ENCODE peak calls at places on chromosomes 1 and 21, in ten cellular contexts. E is HT1080; N is neural crest cell; T is NCI-H1092; W is progenitor cell of endocrine pancreas; O is amniotic epithelial cell; U is right cardiac atrium; H is foreskin melanocyte; R is T-helper 2 cell; B is CD8-positive, alpha-beta memory T cell. K is an unnamed sample.

GRCh38 chr1:184820218-184820720 is 65.6 kb upstream of the EDEM3 start:
- DNase-seq in E (no peak), N (no peak), T (no peak), W (no peak), O (no peak), U (no peak), H (no peak), R (no peak), B (no peak), K (no peak)

GRCh38 chr1:26378088-26378878 is 5.7 kb upstream of the ZNF683 start:
- DNase-seq in E (peak), N (no peak), T (no peak), W (no peak), O (peak), U (no peak), H (peak), R (peak), B (peak), K (no peak)

GRCh38 chr1:95561244-95561840 is 327.3 kb downstream of the RWDD3 start:
- DNase-seq in E (no peak), N (no peak), T (no peak), W (no peak), O (no peak), U (no peak), H (no peak), R (no peak), B (no peak), K (no peak)

GRCh38 chr1:110714419-110715107 is 39.8 kb upstream of the KCNA3 start:
- DNase-seq in E (no peak), N (no peak), T (no peak), W (no peak), O (no peak), U (no peak), H (no peak), R (no peak), B (no peak), K (no peak)

GRCh38 chr21:28069446-28069845 is 923.2 kb downstream of the LTN1 start:
- DNase-seq in E (no peak), N (no peak), T (no peak), W (no peak), O (peak), U (no peak), H (peak), R (no peak), B (no peak), K (no peak)

GRCh38 chr1:6180215-6180577 is at the start of gene CHD5:
- DNase-seq in E (no peak), N (no peak), T (peak), W (no peak), O (no peak), U (no peak), H (no peak), R (peak), B (peak), K (no peak)

GRCh38 chr1:246566808-246567154 is 525 bp downstream of the CNST start:
- DNase-seq in E (no peak), N (no peak), T (peak), W (no peak), O (no peak), U (peak), H (no peak), R (no peak), B (peak), K (peak)

GRCh38 chr1:78587213-78587612 is 33.0 kb upstream of the IFI44L start:
- DNase-seq in E (no peak), N (no peak), T (no peak), W (no peak), O (no peak), U (no peak), H (no peak), R (no peak), B (no peak), K (no peak)

GRCh38 chr1:151399890-151400235 is 490 bp downstream of the PSMB4 start:
- DNase-seq in E (no peak), N (no peak), T (no peak), W (no peak), O (peak), U (peak), H (no peak), R (no peak), B (no peak), K (no peak)

GRCh38 chr1:89989791-89990190 is 5.1 kb upstream of the ZNF326 start:
- DNase-seq in E (no peak), N (no peak), T (no peak), W (no peak), O (no peak), U (no peak), H (no peak), R (no peak), B (no peak), K (no peak)

GRCh38 chr1:192986110-192986747 is 72.9 kb downstream of the UCHL5 start:
- DNase-seq in E (no peak), N (no peak), T (no peak), W (no peak), O (peak), U (no peak), H (no peak), R (no peak), B (no peak), K (no peak)

GRCh38 chr1:18283601-18284385 is 176.2 kb downstream of the IGSF21 start:
- DNase-seq in E (peak), N (no peak), T (no peak), W (no peak), O (no peak), U (no peak), H (no peak), R (no peak), B (no peak), K (no peak)

GRCh38 chr1:1550591-1551432 is 10.4 kb upstream of the TMEM240 start:
- DNase-seq in E (no peak), N (no peak), T (no peak), W (no peak), O (peak), U (no peak), H (peak), R (no peak), B (no peak), K (no peak)

GRCh38 chr1:27877115-27877416 is 4.7 kb downstream of the THEMIS2 start:
- DNase-seq in E (no peak), N (no peak), T (no peak), W (no peak), O (no peak), U (no peak), H (no peak), R (no peak), B (no peak), K (no peak)

GRCh38 chr1:5596651-5597050 is 395.6 kb downstream of the NPHP4 start:
- DNase-seq in E (no peak), N (no peak), T (no peak), W (no peak), O (no peak), U (no peak), H (no peak), R (no peak), B (no peak), K (no peak)

GRCh38 chr1:47976728-47977127 is 20.5 kb downstream of the TRABD2B start:
- DNase-seq in E (no peak), N (no peak), T (no peak), W (no peak), O (no peak), U (no peak), H (no peak), R (no peak), B (no peak), K (no peak)

GRCh38 chr1:188420177-188420576 is 1591.4 kb downstream of the PLA2G4A start:
- DNase-seq in E (no peak), N (no peak), T (no peak), W (no peak), O (no peak), U (no peak), H (no peak), R (no peak), B (no peak), K (no peak)

GRCh38 chr1:110450928-110451327 is at the start of gene PROK1:
- DNase-seq in E (no peak), N (no peak), T (no peak), W (no peak), O (peak), U (no peak), H (no peak), R (no peak), B (no peak), K (no peak)

K was measured in tibial artery.